ENCODE peak calls at places on chromosomes 11 and 22, in six cellular contexts. Z is GM23248; J is small intestine; N is lung; K is CD8-positive, alpha-beta T cell; R is A549. Y is an unnamed sample.

GRCh38 chr11:129724866-129725265 is 90.8 kb upstream of the TMEM45B start:
- DNase-seq in Z (no peak), J (no peak), N (no peak), K (no peak), R (no peak), Y (no peak)

GRCh38 chr22:39434721-39435120 is 22.1 kb upstream of the MGAT3 start:
- DNase-seq in Z (no peak), J (no peak), N (no peak), K (no peak), R (no peak), Y (no peak)

GRCh38 chr11:119417726-119418540 is 5.0 kb downstream of the THY1 start:
- DNase-seq in Z (peak; percentile 99), J (no peak), N (no peak), K (no peak), R (no peak), Y (no peak)

GRCh38 chr11:116459233-116459632 is 313.6 kb downstream of the BUD13 start:
- DNase-seq in Z (no peak), J (peak; percentile 49), N (no peak), K (no peak), R (no peak), Y (no peak)

GRCh38 chr11:105456950-105457349 is 152.9 kb upstream of the GRIA4 start:
- DNase-seq in Z (no peak), J (no peak), N (no peak), K (no peak), R (no peak), Y (no peak)

GRCh38 chr22:35070451-35071093 is 4.6 kb downstream of the ISX start:
- DNase-seq in Z (no peak), J (peak; percentile 43), N (no peak), K (no peak), R (no peak), Y (no peak)

GRCh38 chr11:134356656-134357544 is 25.1 kb downstream of the GLB1L2 start:
- DNase-seq in Z (no peak), J (peak; percentile 25), N (no peak), K (no peak), R (no peak), Y (no peak)

GRCh38 chr22:37045958-37046357 is 5.6 kb upstream of the KCTD17 start:
- DNase-seq in Z (peak; percentile 81), J (no peak), N (no peak), K (no peak), R (peak; percentile 32), Y (no peak)

DNA sequence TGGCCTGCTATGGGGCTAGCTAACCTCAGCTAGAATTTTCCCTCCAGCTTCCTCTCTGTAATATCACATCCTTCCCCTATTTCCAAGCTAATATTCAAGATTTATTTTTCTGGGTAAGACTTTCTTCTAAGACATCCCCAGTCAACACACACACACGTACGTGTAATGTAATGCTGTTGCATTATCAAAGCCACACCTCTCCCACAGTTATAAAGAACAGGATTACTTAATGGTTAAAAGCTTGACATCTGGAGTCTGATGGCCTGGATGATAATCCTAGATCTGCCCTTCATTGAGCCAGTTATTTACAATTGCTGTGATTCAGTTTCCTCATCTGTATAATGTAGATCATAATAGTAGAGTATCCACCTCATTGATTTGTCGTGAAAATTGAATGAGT is 214.5 kb upstream of the BLID start:
- DNase-seq in Z (no peak), J (no peak), N (no peak), K (no peak), R (no peak), Y (no peak)
- H3K27ac ChIP-seq in Z (no peak overlapping the region), J (no peak overlapping the region), N (no peak overlapping the region), K (no peak overlapping the region), R (no peak overlapping the region), Y (no peak overlapping the region)

DNA sequence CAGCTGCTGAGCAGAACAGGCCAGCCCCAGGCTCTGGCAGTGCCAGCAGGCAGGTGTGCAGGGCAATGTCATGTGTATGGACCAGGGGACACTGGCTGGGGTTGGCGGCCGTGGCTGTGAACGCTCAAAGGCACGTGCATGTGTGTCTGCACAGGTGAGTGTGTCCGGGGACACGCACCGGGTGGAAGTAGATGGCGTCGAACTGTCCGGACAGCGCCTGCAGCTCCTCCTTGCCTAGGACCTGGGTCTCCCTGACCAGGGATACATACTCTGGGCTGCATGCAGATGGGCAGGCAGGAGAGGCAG is 863 bp downstream of the HDAC10 start:
- DNase-seq in Z (no peak), J (no peak), N (no peak), K (no peak), R (no peak), Y (no peak)
- H3K27ac ChIP-seq in Z (no peak overlapping the region), J (no peak overlapping the region), N (no peak overlapping the region), K (no peak overlapping the region), R (peak overlapping the region; percentile 93), Y (no peak overlapping the region)

DNA sequence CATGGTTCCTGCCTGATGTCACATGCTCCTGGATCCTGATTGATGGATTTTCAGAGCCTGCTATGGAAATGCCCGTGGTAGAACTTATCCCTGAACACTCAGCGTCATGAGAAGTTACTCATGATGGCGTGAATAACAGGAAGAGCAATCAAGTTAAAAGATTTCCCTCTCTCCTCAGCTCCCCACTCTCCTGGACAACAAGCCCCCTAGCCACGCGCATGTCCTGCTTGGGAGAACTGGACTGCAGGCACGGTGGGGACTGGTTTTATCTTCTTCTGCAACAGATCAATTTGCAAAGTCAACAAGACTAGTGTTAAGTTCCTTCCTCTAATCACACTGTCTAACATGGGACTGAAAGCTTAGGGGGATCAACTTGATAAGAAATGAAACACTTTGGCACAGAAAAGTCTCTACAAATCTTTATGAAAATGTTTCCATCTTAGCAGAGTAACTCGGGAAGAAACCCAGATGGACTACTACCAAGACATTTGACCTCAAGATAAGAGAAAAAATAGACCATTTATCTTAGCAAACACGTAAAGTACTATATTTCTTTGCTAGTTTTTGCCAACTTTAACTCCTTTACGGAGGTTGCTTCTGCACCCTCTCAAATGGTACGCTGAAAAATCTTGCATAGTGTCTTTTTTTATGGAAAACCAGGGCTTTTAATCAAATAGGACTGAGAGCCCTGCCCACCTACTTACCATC is 27.5 kb downstream of the POU2AF1 start:
- DNase-seq in Z (no peak), J (no peak), N (no peak), K (no peak), R (no peak), Y (no peak)
- H3K27ac ChIP-seq in Z (no peak overlapping the region), J (no peak overlapping the region), N (no peak overlapping the region), K (no peak overlapping the region), R (no peak overlapping the region), Y (no peak overlapping the region)

GRCh38 chr11:44774736-44775135 is 48.0 kb downstream of the TSPAN18 start:
- DNase-seq in Z (no peak), J (no peak), N (no peak), K (no peak), R (no peak), Y (no peak)
- H3K27ac ChIP-seq in Z (no peak overlapping the region), J (no peak overlapping the region), N (peak overlapping the region; percentile 34), K (no peak overlapping the region), R (no peak overlapping the region), Y (no peak overlapping the region)